ENCODE peak calls at places on chromosomes 11 and 22, in five cellular contexts. One of them, this sample, is unnamed. For H3K4me1, the result is how much of the 10 kb centered on the place peaks cover.

GRCh38 chr11:129960216-129961214 is 42.1 kb downstream of the PRDM10 start:
- DNase-seq in stomach: no peak
- DNase-seq in effector memory CD4-positive, alpha-beta T cell: no peak
- DNase-seq in left ventricle myocardium inferior: no peak
- DNase-seq in aorta: no peak
- DNase-seq in this sample: no peak

GRCh38 chr11:111878385-111878765 is 590 bp downstream of the FDXACB1 start:
- DNase-seq in stomach: no peak
- DNase-seq in effector memory CD4-positive, alpha-beta T cell: no peak
- DNase-seq in aorta: no peak
- DNase-seq in left ventricle myocardium inferior: no peak
- DNase-seq in this sample: no peak

GRCh38 chr11:57379732-57380131 is 1.2 kb downstream of the PRG3 start:
- DNase-seq in left ventricle myocardium inferior: no peak
- DNase-seq in effector memory CD4-positive, alpha-beta T cell: no peak
- DNase-seq in stomach: no peak
- DNase-seq in aorta: no peak
- DNase-seq in this sample: no peak

GRCh38 chr22:37626144-37626543 is 13.3 kb upstream of the SH3BP1 start:
- DNase-seq in aorta: peak
- DNase-seq in left ventricle myocardium inferior: peak
- DNase-seq in effector memory CD4-positive, alpha-beta T cell: no peak
- DNase-seq in stomach: peak
- DNase-seq in this sample: no peak

GRCh38 chr22:32920032-32920628 is 118.6 kb downstream of the TIMP3 start:
- DNase-seq in effector memory CD4-positive, alpha-beta T cell: no peak
- DNase-seq in stomach: no peak
- DNase-seq in aorta: peak
- DNase-seq in left ventricle myocardium inferior: peak
- DNase-seq in this sample: no peak

GRCh38 chr11:123973816-123974215 is 3.8 kb downstream of the OR10S1 start:
- DNase-seq in effector memory CD4-positive, alpha-beta T cell: no peak
- DNase-seq in aorta: no peak
- DNase-seq in stomach: no peak
- DNase-seq in left ventricle myocardium inferior: no peak
- DNase-seq in this sample: no peak

GRCh38 chr11:86610559-86611341 is 61.7 kb downstream of the ME3 start:
- DNase-seq in stomach: no peak
- DNase-seq in effector memory CD4-positive, alpha-beta T cell: no peak
- DNase-seq in aorta: no peak
- DNase-seq in left ventricle myocardium inferior: no peak
- DNase-seq in this sample: no peak

GRCh38 chr11:128552783-128553661 is 34.3 kb downstream of the ETS1 start:
- DNase-seq in stomach: no peak
- DNase-seq in left ventricle myocardium inferior: no peak
- DNase-seq in effector memory CD4-positive, alpha-beta T cell: no peak
- DNase-seq in aorta: no peak
- DNase-seq in this sample: peak

GRCh38 chr22:30998329-30998728 is 29.3 kb downstream of the TUG1 start:
- DNase-seq in effector memory CD4-positive, alpha-beta T cell: no peak
- DNase-seq in left ventricle myocardium inferior: no peak
- DNase-seq in aorta: no peak
- DNase-seq in stomach: no peak
- DNase-seq in this sample: no peak

GRCh38 chr11:88292156-88292844 is 45.2 kb downstream of the CTSC start:
- DNase-seq in left ventricle myocardium inferior: no peak
- DNase-seq in aorta: no peak
- DNase-seq in effector memory CD4-positive, alpha-beta T cell: no peak
- DNase-seq in stomach: peak
- DNase-seq in this sample: no peak

GRCh38 chr11:14643697-14644395 is at the start of gene PDE3B:
- DNase-seq in stomach: peak
- DNase-seq in aorta: peak
- DNase-seq in left ventricle myocardium inferior: peak
- DNase-seq in effector memory CD4-positive, alpha-beta T cell: peak
- DNase-seq in this sample: peak

GRCh38 chr11:84471501-84471900 is 1155.6 kb downstream of the DLG2 start:
- DNase-seq in stomach: no peak
- DNase-seq in aorta: no peak
- DNase-seq in left ventricle myocardium inferior: no peak
- DNase-seq in effector memory CD4-positive, alpha-beta T cell: no peak
- DNase-seq in this sample: no peak

GRCh38 chr22:26399288-26399687 is 29.8 kb upstream of the ASPHD2 start:
- DNase-seq in left ventricle myocardium inferior: no peak
- DNase-seq in aorta: no peak
- DNase-seq in stomach: no peak
- DNase-seq in effector memory CD4-positive, alpha-beta T cell: no peak
- DNase-seq in this sample: no peak

GRCh38 chr11:104957280-104957679 is 11.1 kb downstream of the CASP4 start:
- DNase-seq in aorta: no peak
- DNase-seq in stomach: no peak
- DNase-seq in left ventricle myocardium inferior: no peak
- DNase-seq in effector memory CD4-positive, alpha-beta T cell: no peak
- DNase-seq in this sample: no peak

GRCh38 chr11:7436657-7437056 is 48.6 kb upstream of the OLFML1 start:
- DNase-seq in left ventricle myocardium inferior: no peak
- DNase-seq in effector memory CD4-positive, alpha-beta T cell: no peak
- DNase-seq in stomach: no peak
- DNase-seq in aorta: peak
- DNase-seq in this sample: peak

GRCh38 chr11:68664906-68665305 is 19.4 kb upstream of the GAL start:
- DNase-seq in left ventricle myocardium inferior: no peak
- DNase-seq in effector memory CD4-positive, alpha-beta T cell: no peak
- DNase-seq in stomach: no peak
- DNase-seq in aorta: no peak
- DNase-seq in this sample: no peak

GRCh38 chr22:42919199-42919598 is 62.1 kb upstream of the ARFGAP3 start:
- DNase-seq in effector memory CD4-positive, alpha-beta T cell: no peak
- DNase-seq in stomach: no peak
- DNase-seq in left ventricle myocardium inferior: no peak
- DNase-seq in aorta: no peak
- DNase-seq in this sample: no peak

GRCh38 chr11:129846508-129847335 is 31.1 kb downstream of the TMEM45B start:
- DNase-seq in left ventricle myocardium inferior: no peak
- DNase-seq in effector memory CD4-positive, alpha-beta T cell: no peak
- DNase-seq in aorta: no peak
- DNase-seq in stomach: no peak
- DNase-seq in this sample: peak

GRCh38 chr11:78192223-78192719 is 3.6 kb downstream of the USP35 start:
- DNase-seq in effector memory CD4-positive, alpha-beta T cell: no peak
- DNase-seq in aorta: peak
- DNase-seq in left ventricle myocardium inferior: no peak
- DNase-seq in stomach: no peak
- DNase-seq in this sample: no peak

GRCh38 chr11:123083623-123084029 is 21.7 kb upstream of the HSPA8 start:
- DNase-seq in effector memory CD4-positive, alpha-beta T cell: peak
- DNase-seq in aorta: peak
- DNase-seq in left ventricle myocardium inferior: peak
- DNase-seq in stomach: peak
- DNase-seq in this sample: peak

GRCh38 chr22:37822079-37822833 is 926 bp upstream of the GALR3 start:
- DNase-seq in effector memory CD4-positive, alpha-beta T cell: no peak
- DNase-seq in left ventricle myocardium inferior: no peak
- DNase-seq in aorta: no peak
- DNase-seq in stomach: no peak
- DNase-seq in this sample: no peak

GRCh38 chr11:107006076-107006833 is 12.0 kb downstream of the GUCY1A2 start:
- DNase-seq in effector memory CD4-positive, alpha-beta T cell: no peak
- DNase-seq in aorta: no peak
- DNase-seq in stomach: no peak
- DNase-seq in left ventricle myocardium inferior: no peak
- DNase-seq in this sample: no peak

GRCh38 chr11:130031945-130032344 is 29.3 kb upstream of the PRDM10 start:
- DNase-seq in left ventricle myocardium inferior: no peak
- DNase-seq in aorta: no peak
- DNase-seq in stomach: no peak
- DNase-seq in effector memory CD4-positive, alpha-beta T cell: no peak
- DNase-seq in this sample: no peak

GRCh38 chr11:115871161-115871750 is 367.0 kb upstream of the CADM1 start:
- DNase-seq in stomach: no peak
- DNase-seq in left ventricle myocardium inferior: no peak
- DNase-seq in effector memory CD4-positive, alpha-beta T cell: no peak
- DNase-seq in aorta: no peak
- DNase-seq in this sample: no peak

GRCh38 chr22:36252754-36253522 is at the start of gene APOL1:
- DNase-seq in effector memory CD4-positive, alpha-beta T cell: peak
- DNase-seq in left ventricle myocardium inferior: peak
- DNase-seq in aorta: peak
- DNase-seq in stomach: peak
- DNase-seq in this sample: peak

DNA sequence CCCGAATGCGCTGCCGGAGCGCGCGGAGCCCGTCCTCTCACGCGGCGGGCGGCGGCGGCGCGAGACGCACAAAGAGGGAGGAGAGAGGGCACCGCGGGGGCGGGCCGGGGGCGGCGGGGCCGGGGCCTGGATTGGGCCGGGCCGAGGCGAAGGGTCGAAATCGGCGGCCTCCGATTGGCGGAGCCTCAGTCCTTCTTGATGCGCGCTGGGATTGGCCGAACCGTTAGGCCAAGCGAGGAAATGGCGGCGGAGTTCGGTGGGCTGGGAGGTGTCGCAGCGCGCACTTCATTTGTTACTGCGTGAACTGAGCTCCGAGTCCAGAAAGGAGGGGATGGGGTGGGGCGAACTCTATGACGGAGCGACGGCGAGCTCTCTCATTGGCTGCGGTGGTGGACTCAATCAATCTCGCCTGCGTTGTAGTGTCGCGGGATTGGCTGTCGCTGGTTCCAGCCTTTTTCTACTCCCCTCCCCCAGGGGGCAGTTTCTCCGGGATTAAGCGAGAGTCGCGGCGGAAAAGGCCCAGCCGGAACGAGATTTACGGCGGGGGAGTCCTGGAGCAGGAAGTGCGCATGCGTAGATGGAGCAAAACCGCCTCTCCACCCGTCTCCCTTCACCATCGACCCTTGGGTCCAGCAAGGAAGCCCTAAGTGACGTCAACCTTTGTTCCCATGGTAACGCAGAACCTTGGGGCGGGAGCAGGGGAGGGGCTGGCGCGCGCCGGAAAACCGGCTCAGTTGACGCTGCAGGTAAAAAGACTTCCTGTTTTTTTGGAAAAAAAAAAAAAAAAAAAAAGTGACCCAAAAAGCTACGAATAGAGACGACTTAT is at the start of gene SF1:
- DNase-seq in effector memory CD4-positive, alpha-beta T cell: peak
- DNase-seq in stomach: peak
- DNase-seq in aorta: peak
- DNase-seq in left ventricle myocardium inferior: peak
- DNase-seq in this sample: peak
- H3K4me1 ChIP-seq in effector memory CD4-positive, alpha-beta T cell: under half
- H3K4me1 ChIP-seq in stomach: under half
- H3K4me1 ChIP-seq in aorta: under half
- H3K4me1 ChIP-seq in left ventricle myocardium inferior: under half
- H3K4me1 ChIP-seq in this sample: half or more

DNA sequence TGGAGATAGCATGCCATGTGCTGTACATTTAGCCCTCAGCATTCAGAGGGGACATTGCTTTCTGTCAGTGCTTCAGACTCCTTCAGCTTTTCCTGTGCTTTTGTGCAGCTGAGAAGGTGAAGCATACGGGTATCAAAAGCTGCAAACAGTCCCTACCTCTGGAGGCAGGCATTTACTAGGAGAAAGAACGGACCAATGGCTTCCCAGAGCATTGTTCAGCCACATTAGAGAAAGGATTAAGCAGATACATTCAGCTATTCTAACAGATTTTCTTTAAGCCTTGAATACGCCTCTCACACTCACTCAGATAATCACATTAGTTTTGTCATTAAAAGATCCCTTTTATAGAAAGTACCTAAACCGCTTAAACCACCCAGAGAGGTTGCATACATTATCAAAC is 80.7 kb upstream of the FAM181B start:
- DNase-seq in effector memory CD4-positive, alpha-beta T cell: no peak
- DNase-seq in aorta: no peak
- DNase-seq in left ventricle myocardium inferior: no peak
- DNase-seq in stomach: no peak
- DNase-seq in this sample: no peak
- H3K27ac ChIP-seq in effector memory CD4-positive, alpha-beta T cell: no peak
- H3K27ac ChIP-seq in aorta: no peak
- H3K27ac ChIP-seq in left ventricle myocardium inferior: no peak
- H3K27ac ChIP-seq in stomach: no peak
- H3K27ac ChIP-seq in this sample: no peak

GRCh38 chr11:19602906-19603305 is 109.7 kb upstream of the NAV2 start:
- DNase-seq in effector memory CD4-positive, alpha-beta T cell: no peak
- DNase-seq in aorta: no peak
- DNase-seq in left ventricle myocardium inferior: no peak
- DNase-seq in stomach: no peak
- DNase-seq in this sample: no peak
- H3K4me1 ChIP-seq in effector memory CD4-positive, alpha-beta T cell: under half
- H3K4me1 ChIP-seq in aorta: under half
- H3K4me1 ChIP-seq in left ventricle myocardium inferior: under half
- H3K4me1 ChIP-seq in stomach: under half
- H3K4me1 ChIP-seq in this sample: under half

GRCh38 chr11:80383655-80384054 is 942.8 kb upstream of the TENM4 start:
- DNase-seq in stomach: no peak
- DNase-seq in effector memory CD4-positive, alpha-beta T cell: no peak
- DNase-seq in left ventricle myocardium inferior: no peak
- DNase-seq in aorta: no peak
- DNase-seq in this sample: no peak
- H3K27ac ChIP-seq in stomach: no peak
- H3K27ac ChIP-seq in effector memory CD4-positive, alpha-beta T cell: no peak
- H3K27ac ChIP-seq in left ventricle myocardium inferior: no peak
- H3K27ac ChIP-seq in aorta: no peak
- H3K27ac ChIP-seq in this sample: no peak

DNA sequence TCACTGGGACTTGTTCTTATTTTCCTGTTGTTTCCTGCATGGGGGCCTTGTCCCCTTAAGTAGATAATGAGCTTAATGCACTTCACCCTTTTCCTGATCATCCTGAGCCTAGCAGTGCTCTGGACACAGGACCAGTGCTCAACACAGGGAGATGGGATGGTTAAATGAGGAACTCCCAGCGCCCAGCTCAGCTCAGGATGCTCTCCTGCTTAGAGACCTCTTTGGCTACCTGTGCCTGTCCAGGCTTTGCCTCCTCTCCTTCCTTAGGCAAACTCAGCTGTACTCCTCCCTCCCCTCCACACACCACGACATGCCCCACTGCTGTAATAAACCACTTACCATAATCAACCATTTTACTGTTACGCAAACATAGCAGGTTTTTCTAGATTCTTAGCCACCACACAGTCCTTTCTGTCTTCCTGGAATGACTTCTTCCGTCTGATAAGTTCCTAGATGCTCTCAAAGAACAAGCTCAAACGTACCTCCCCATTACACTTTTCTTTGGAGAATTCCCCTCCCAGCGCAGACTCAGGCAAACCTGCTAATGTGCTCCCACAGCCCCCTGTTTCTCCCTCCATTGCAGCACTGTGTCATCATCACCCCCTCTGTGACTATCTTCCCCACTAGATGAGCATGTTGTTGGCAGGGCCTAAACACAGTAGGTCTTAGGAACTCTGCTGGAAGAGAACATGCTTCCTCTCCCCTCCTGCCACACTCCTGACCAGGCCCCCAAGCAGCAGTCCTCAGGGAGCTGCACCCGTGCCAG is 113.6 kb downstream of the MICAL2 start:
- DNase-seq in aorta: no peak
- DNase-seq in left ventricle myocardium inferior: no peak
- DNase-seq in stomach: no peak
- DNase-seq in effector memory CD4-positive, alpha-beta T cell: no peak
- DNase-seq in this sample: peak
- H3K4me1 ChIP-seq in aorta: under half
- H3K4me1 ChIP-seq in left ventricle myocardium inferior: half or more
- H3K4me1 ChIP-seq in stomach: half or more
- H3K4me1 ChIP-seq in effector memory CD4-positive, alpha-beta T cell: under half
- H3K4me1 ChIP-seq in this sample: under half

This sample was measured in CD4-positive, alpha-beta memory T cell.